ENCODE peak calls at places on chromosomes 12 and 14, in four cellular contexts. N is mammary epithelial cell, P is foreskin fibroblast, R is cardiac fibroblast. D is an unnamed sample.

GRCh38 chr12:7012024-7012607 is 6.2 kb downstream of the LPCAT3 start:
- DNase-seq in N (no peak), P (no peak), R (no peak), D (no peak)

GRCh38 chr12:1917172-1918070 is 1.0 kb downstream of the CACNA2D4 start:
- DNase-seq in N (no peak), R (no peak), P (no peak), D (no peak)

GRCh38 chr14:104353921-104354701 is 215.7 kb downstream of the KIF26A start:
- DNase-seq in R (no peak), P (no peak), N (no peak), D (no peak)

GRCh38 chr12:104964167-104964566 is 6.1 kb upstream of the SLC41A2 start:
- DNase-seq in R (no peak), P (no peak), N (no peak), D (no peak)

GRCh38 chr12:103833891-103834290 is 7.1 kb downstream of the NT5DC3 start:
- DNase-seq in N (no peak), R (no peak), P (no peak), D (no peak)

GRCh38 chr14:106094654-106095189 is 568.3 kb downstream of the TMEM121 start:
- DNase-seq in P (no peak), N (no peak), R (peak), D (no peak)

GRCh38 chr12:55696141-55696540 is 11.6 kb downstream of the ITGA7 start:
- DNase-seq in P (no peak), N (no peak), R (no peak), D (no peak)

GRCh38 chr12:96912943-96913342 is 5.9 kb downstream of the NEDD1 start:
- DNase-seq in P (no peak), N (no peak), R (no peak), D (no peak)

GRCh38 chr12:8445731-8446130 is 10.0 kb upstream of the CLEC6A start:
- DNase-seq in R (no peak), P (no peak), N (no peak), D (no peak)

GRCh38 chr14:71734076-71734475 is 198.2 kb upstream of the RGS6 start:
- DNase-seq in P (no peak), N (no peak), R (no peak), D (no peak)

GRCh38 chr14:105472496-105472991 is 2.1 kb upstream of the CRIP2 start:
- DNase-seq in P (no peak), R (no peak), N (no peak), D (no peak)

GRCh38 chr14:73789996-73790581 is 61.5 kb upstream of the PTGR2 start:
- DNase-seq in N (peak), P (peak), R (peak), D (peak)

GRCh38 chr12:11710431-11710830 is 61.0 kb downstream of the ETV6 start:
- DNase-seq in N (no peak), P (no peak), R (no peak), D (no peak)

GRCh38 chr14:103576371-103577024 is 13.7 kb downstream of the COA8 start:
- DNase-seq in P (peak), N (peak), R (peak), D (peak)

GRCh38 chr12:5432011-5432400 is at the start of gene NTF3:
- DNase-seq in N (no peak), P (no peak), R (peak), D (peak)

GRCh38 chr14:79011091-79011919 is 841.1 kb downstream of the NRXN3 start:
- DNase-seq in P (peak), N (peak), R (peak), D (peak)

GRCh38 chr14:106378191-106378590 is 851.8 kb downstream of the TMEM121 start:
- DNase-seq in N (no peak), P (no peak), R (no peak), D (no peak)

GRCh38 chr12:59372971-59373370 is 222.9 kb upstream of the SLC16A7 start:
- DNase-seq in N (peak), R (peak), P (peak), D (no peak)

GRCh38 chr12:86723326-86723725 is 467.1 kb upstream of the MGAT4C start:
- DNase-seq in R (peak), N (no peak), P (no peak), D (no peak)

GRCh38 chr14:53715390-53715730 is 241.3 kb downstream of the BMP4 start:
- DNase-seq in N (peak), P (peak), R (peak), D (peak)

GRCh38 chr12:53078425-53079225 is 565 bp downstream of the SPRYD3 start:
- DNase-seq in N (peak), R (peak), P (no peak), D (no peak)

GRCh38 chr12:81231574-81232368 is 153.9 kb downstream of the ACSS3 start:
- DNase-seq in P (no peak), R (no peak), N (no peak), D (no peak)

GRCh38 chr12:62660763-62661162 is 194.1 kb downstream of the MON2 start:
- DNase-seq in R (peak), N (peak), P (peak), D (peak)

GRCh38 chr14:74929242-74929641 is 6.2 kb upstream of the RPS6KL1 start:
- DNase-seq in N (no peak), P (no peak), R (no peak), D (no peak)

GRCh38 chr12:96241484-96242256 is 47.5 kb downstream of the ELK3 start:
- DNase-seq in R (peak), P (no peak), N (no peak), D (no peak)

GRCh38 chr14:31071151-31071550 is 45.0 kb upstream of the STRN3 start:
- DNase-seq in N (no peak), P (no peak), R (no peak), D (peak)

GRCh38 chr14:68458840-68459469 is 333.9 kb downstream of the ZFP36L1 start:
- DNase-seq in R (peak), P (peak), N (peak), D (peak)

GRCh38 chr14:37591941-37592287 is 3.1 kb downstream of the FOXA1 start:
- DNase-seq in N (no peak), R (no peak), P (no peak), D (no peak)

DNA sequence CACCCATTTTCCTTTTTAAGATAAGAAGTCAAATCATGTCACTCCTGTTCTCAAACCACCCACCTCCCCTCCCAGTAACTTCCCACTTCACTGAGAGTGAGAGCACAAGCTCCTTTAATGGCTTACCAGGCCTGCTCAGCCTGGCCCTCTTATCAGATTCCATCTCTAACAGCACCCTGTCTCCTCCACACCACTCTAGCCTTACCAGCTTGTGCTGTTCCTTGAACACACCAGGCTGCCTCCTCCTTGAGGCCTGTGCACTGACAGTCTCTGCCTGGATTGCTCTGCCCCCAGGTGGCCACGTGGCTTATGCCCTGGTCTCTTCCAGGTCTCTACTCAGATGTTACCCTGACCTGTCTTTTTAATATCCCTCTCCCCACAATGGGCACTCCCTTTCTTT is 40.1 kb upstream of the EVL start:
- DNase-seq in R (peak), P (no peak), N (peak), D (peak)
- TF ChIP-seq CTCF in R (peak), P (peak), N (peak), D (peak)

DNA sequence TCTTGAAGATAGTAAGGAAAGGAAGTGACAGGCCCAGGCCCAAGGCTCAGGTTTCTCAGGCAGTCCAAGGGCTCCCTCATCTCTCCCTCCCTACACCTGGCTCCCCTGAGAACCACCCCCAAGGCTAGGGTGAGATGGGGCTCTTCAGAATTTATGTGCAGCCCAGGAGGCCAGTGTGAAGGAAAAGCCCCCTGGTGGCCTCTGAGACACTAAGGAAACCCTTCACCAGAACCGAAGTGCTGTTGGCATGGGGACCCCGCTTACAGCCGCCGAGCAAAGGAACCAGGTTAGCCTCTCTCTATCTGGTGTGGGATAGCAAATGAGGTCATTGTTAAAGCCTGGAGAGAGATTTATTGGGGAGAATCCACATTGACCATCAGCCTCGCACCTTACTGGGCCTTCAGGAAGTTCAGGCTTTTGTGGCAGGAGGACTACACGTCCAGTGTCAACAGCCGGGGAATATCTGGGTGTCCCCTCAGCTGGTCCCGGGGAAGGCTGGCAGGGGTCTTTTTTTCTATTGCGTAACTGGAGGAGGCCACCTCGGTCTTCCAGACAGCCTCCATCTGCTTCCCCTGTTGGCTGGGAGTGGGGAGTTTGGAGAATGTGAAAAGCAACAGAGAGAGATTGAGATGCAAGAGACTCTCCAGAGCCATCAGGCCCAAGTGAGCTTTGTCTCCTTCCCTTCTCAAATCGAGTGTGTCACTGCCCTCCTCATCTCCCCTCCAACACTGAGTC is 18.1 kb downstream of the FAM186B start:
- DNase-seq in R (no peak), P (no peak), N (no peak), D (no peak)
- TF ChIP-seq CTCF in R (no peak), P (no peak), N (no peak), D (peak)

GRCh38 chr12:54683388-54683787 is 35.2 kb upstream of the DCD start:
- DNase-seq in R (no peak), N (no peak), P (no peak), D (no peak)
- TF ChIP-seq CTCF in R (no peak), N (no peak), P (no peak), D (no peak)

GRCh38 chr12:70756791-70757190 is 119.6 kb upstream of the PTPRB start:
- DNase-seq in R (no peak), N (no peak), P (no peak), D (no peak)
- TF ChIP-seq CTCF in R (no peak), N (no peak), P (no peak), D (no peak)